ENCODE peak calls at places on chromosomes 4 and X, in nine cellular contexts. P is progenitor cell of endocrine pancreas, M is ACHN, N is mucosa of descending colon, W is Peyer's patch, U is caudate nucleus, Z is GM13977, A is pons, B is heart right ventricle. X is an unnamed sample.

GRCh38 chrX:130145123-130145522 is 20.5 kb downstream of the AIFM1 start:
- DNase-seq in U (no peak), M (no peak), A (no peak), Z (no peak), P (no peak), N (no peak), W (no peak), B (no peak), X (no peak)

GRCh38 chr4:1721666-1722550 is 587 bp downstream of the TACC3 start:
- DNase-seq in A (no peak), B (no peak), M (no peak), W (no peak), N (peak), P (no peak), Z (peak), U (no peak), X (no peak)

GRCh38 chr4:46270986-46271596 is 118.8 kb downstream of the GABRA2 start:
- DNase-seq in Z (no peak), M (peak), U (no peak), N (no peak), A (peak), P (no peak), B (no peak), W (no peak), X (peak)

GRCh38 chrX:31266172-31267076 is 194.6 kb upstream of the FTHL17 start:
- DNase-seq in M (peak), B (peak), W (peak), Z (peak), U (no peak), P (peak), A (no peak), N (peak), X (no peak)

GRCh38 chr4:176708771-176709311 is 83.9 kb downstream of the VEGFC start:
- DNase-seq in B (no peak), A (no peak), W (no peak), U (no peak), N (no peak), M (no peak), Z (no peak), P (no peak), X (no peak)

GRCh38 chrX:136584545-136584944 is 52.5 kb downstream of the VGLL1 start:
- DNase-seq in A (no peak), W (no peak), Z (no peak), U (no peak), N (no peak), P (no peak), B (no peak), M (no peak), X (no peak)

GRCh38 chr4:68466751-68467150 is 19.5 kb downstream of the TMPRSS11E start:
- DNase-seq in U (no peak), M (peak), W (no peak), P (no peak), A (no peak), N (no peak), Z (no peak), B (no peak), X (no peak)

GRCh38 chr4:99815597-99816011 is 1.0 kb upstream of the DAPP1 start:
- DNase-seq in W (peak), N (peak), U (no peak), A (no peak), Z (no peak), M (no peak), P (no peak), B (no peak), X (no peak)

GRCh38 chr4:186249785-186250739 is 15.9 kb upstream of the F11 start:
- DNase-seq in B (no peak), W (no peak), M (no peak), A (no peak), P (no peak), N (no peak), Z (no peak), U (no peak), X (no peak)

X was measured in A549.